ENCODE peak calls at places on chromosomes 6 and 20, in nine cellular contexts. R, D, N, X, E, W, V, H and I are unnamed samples.
A peak's percentile ranks its signal among the peaks of the same experiment; 100 is the strongest.

GRCh38 chr6:134449004-134449403 is 131.1 kb upstream of the SGK1 start:
- DNase-seq in D (no peak), V (no peak), W (no peak), X (no peak), N (no peak), R (no peak), E (no peak), H (no peak), I (no peak)

GRCh38 chr20:17637413-17637780 is 44.6 kb downstream of the RRBP1 start:
- DNase-seq in X (no peak), W (no peak), E (no peak), R (no peak), V (no peak), D (no peak), N (no peak), H (no peak), I (no peak)

GRCh38 chr6:30793521-30794194 is 49.3 kb upstream of the IER3 start:
- DNase-seq in W (no peak), D (peak; percentile 40), V (peak; percentile 41), E (peak; percentile 89), R (no peak), H (no peak), N (no peak), X (no peak), I (peak; percentile 68)

GRCh38 chr20:1331801-1332453 is 3.0 kb upstream of the SDCBP2 start:
- DNase-seq in W (peak; percentile 67), D (no peak), R (no peak), N (no peak), V (no peak), E (no peak), X (no peak), H (no peak), I (no peak)

GRCh38 chr6:122947355-122947754 is 48.7 kb upstream of the CLVS2 start:
- DNase-seq in D (peak; percentile 7), R (peak; percentile 58), N (peak; percentile 3), V (no peak), W (no peak), X (no peak), E (peak; percentile 17), H (no peak), I (no peak)

GRCh38 chr6:106134906-106135634 is 48.9 kb downstream of the PRDM1 start:
- DNase-seq in W (peak; percentile 43), H (no peak), V (no peak), N (peak; percentile 69), D (no peak), R (no peak), X (no peak), E (peak; percentile 24), I (peak; percentile 74)

GRCh38 chr6:33929575-33930288 is 125.9 kb upstream of the MLN start:
- DNase-seq in N (no peak), D (no peak), E (no peak), W (no peak), V (no peak), R (no peak), X (no peak), H (no peak), I (peak; percentile 49)

GRCh38 chr6:151284012-151284411 is 44.2 kb downstream of the AKAP12 start:
- DNase-seq in R (no peak), V (peak; percentile 27), N (no peak), H (no peak), E (no peak), X (no peak), W (no peak), D (no peak), I (no peak)

GRCh38 chr6:43759926-43760798 is 9.8 kb upstream of the VEGFA start:
- DNase-seq in W (peak; percentile 56), E (no peak), N (no peak), H (no peak), D (no peak), X (no peak), R (no peak), V (no peak), I (no peak)

GRCh38 chr6:36455486-36456027 is 12.8 kb downstream of the KCTD20 start:
- DNase-seq in R (no peak), N (peak; percentile 35), H (no peak), X (no peak), W (no peak), D (no peak), V (no peak), E (no peak), I (no peak)

GRCh38 chr6:157089258-157089657 is 234.1 kb downstream of the TMEM242 start:
- DNase-seq in W (no peak), E (peak; percentile 77), N (no peak), X (no peak), R (peak; percentile 52), V (no peak), H (no peak), D (no peak), I (peak; percentile 85)

GRCh38 chr6:4678506-4679300 is 97.5 kb upstream of the CDYL start:
- DNase-seq in W (peak; percentile 68), N (no peak), X (no peak), E (no peak), V (no peak), R (no peak), H (no peak), D (no peak), I (no peak)

GRCh38 chr6:152642578-152643375 is 5.6 kb upstream of the SYNE1 start:
- DNase-seq in X (peak; percentile 62), R (peak; percentile 77), H (no peak), D (peak; percentile 69), E (peak; percentile 76), N (peak; percentile 19), W (no peak), V (peak; percentile 22), I (peak; percentile 67)

GRCh38 chr6:152651986-152652385 is 14.8 kb upstream of the SYNE1 start:
- DNase-seq in D (no peak), H (no peak), R (no peak), X (no peak), V (no peak), E (no peak), N (no peak), W (no peak), I (peak; percentile 31)

GRCh38 chr6:152648090-152648489 is 10.9 kb upstream of the SYNE1 start:
- DNase-seq in R (no peak), N (no peak), D (no peak), E (peak; percentile 49), V (no peak), W (no peak), X (no peak), H (no peak), I (peak; percentile 56)
- TF ChIP-seq CTCF in R (no peak), N (no peak), D (no peak), E (no peak), V (no peak), W (no peak), X (no peak), H (no peak), I (no peak)

GRCh38 chr6:136037885-136038460 is 186.5 kb downstream of the PDE7B start:
- DNase-seq in D (no peak), W (no peak), N (no peak), X (peak; percentile 54), V (no peak), H (no peak), E (peak; percentile 79), R (peak; percentile 17), I (peak; percentile 82)

GRCh38 chr6:136036601-136037000 is 185.1 kb downstream of the PDE7B start:
- DNase-seq in N (no peak), D (no peak), V (no peak), H (no peak), E (peak; percentile 65), X (no peak), R (no peak), W (no peak), I (no peak)

GRCh38 chr6:136037246-136037884 is 185.9 kb downstream of the PDE7B start:
- DNase-seq in X (no peak), N (no peak), W (no peak), V (no peak), H (no peak), E (peak; percentile 68), R (no peak), D (no peak), I (peak; percentile 45)

GRCh38 chr6:136039185-136039584 is 187.7 kb downstream of the PDE7B start:
- DNase-seq in H (no peak), E (peak; percentile 61), D (no peak), V (no peak), N (no peak), W (no peak), X (no peak), R (no peak), I (peak; percentile 27)

GRCh38 chr6:136038531-136038930 is 187.0 kb downstream of the PDE7B start:
- DNase-seq in R (no peak), E (peak; percentile 56), N (no peak), D (no peak), V (no peak), W (no peak), X (no peak), H (no peak), I (no peak)
- H3K4me3 ChIP-seq in R (no peak overlapping the region), E (peak overlapping the region; percentile 60), N (no peak overlapping the region), D (no peak overlapping the region), V (no peak overlapping the region), W (no peak overlapping the region), X (peak overlapping the region; percentile 33), H (no peak overlapping the region), I (peak overlapping the region; percentile 64)

DNA sequence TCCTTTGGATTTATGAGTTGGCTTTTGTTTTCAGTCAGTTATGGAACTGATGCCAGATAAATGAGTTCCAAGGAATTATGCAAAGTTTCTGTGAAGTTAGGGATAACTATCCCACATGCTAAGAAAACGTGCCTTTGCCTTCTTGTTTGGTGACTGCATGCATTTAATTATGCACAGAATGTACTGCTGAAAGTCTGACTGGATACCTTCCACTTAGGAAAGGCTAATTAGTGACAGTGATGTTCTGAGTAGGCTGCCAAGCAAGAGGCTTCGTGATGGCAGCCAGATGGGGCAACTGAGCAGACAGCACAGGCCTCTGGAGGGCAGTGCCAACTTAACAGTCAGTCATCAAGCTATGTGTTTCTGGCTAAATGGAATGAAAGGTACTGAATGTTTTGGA is 289.9 kb downstream of the CD109 start:
- DNase-seq in V (no peak), R (no peak), N (no peak), E (peak; percentile 23), X (no peak), D (no peak), W (no peak), H (no peak), I (peak; percentile 100)
- TF ChIP-seq CTCF in V (no peak), R (no peak), N (no peak), E (peak; percentile 10), X (no peak), D (no peak), W (no peak), H (no peak), I (peak; percentile 60)

DNA sequence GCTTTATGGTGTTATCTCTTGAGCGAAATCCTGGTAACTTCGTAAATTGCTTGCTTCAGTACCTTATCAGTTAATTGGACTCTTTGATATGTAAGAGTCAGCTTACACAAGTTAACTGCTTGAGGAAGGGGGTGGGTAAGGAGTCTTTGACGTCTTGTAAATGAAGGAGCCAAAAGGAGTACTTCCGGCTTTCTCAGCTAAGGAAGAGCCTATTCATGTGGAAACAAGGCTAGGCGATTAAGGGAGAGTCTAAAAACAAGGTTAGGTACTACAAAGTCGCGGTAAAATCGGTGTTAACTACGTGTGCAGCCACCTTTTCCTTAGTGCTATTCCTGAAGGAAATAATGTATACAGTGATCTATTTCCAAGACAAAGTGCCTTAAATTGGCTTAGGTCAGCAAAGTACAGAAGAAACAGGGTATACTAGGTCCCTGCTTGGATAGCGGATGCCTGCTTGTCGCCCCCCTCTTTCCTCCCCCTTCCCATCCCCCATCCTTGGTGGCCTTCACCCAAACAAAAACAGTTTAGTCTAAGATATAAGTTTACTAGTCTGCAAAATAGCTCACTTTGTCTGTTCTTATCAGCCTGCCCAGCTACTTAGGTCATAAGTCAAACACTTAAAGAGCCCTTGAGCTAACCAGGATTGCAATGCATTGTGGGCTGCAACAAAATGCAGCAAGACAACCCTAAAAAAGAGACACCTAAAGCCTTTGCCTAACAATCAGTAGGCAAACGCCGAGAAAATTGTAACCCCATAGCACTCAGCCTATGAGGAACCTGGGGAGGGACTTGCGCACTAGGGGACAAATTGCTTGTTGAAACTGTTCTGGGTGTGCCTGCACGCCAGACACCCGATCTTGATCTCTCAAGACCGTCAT is 147.3 kb downstream of the TRIM27 start:
- DNase-seq in V (no peak), H (no peak), X (no peak), D (no peak), E (no peak), N (no peak), W (no peak), R (no peak), I (no peak)
- H3K4me3 ChIP-seq in V (no peak overlapping the region), H (no peak overlapping the region), X (no peak overlapping the region), D (no peak overlapping the region), E (no peak overlapping the region), N (no peak overlapping the region), W (no peak overlapping the region), R (peak overlapping the region; percentile 15), I (no peak overlapping the region)